ENCODE peak calls at places on chromosomes 7 and 10, in four cellular contexts. V is AG04450, U is GM23338, B is neural progenitor cell. Q is an unnamed sample.

GRCh38 chr7:5539013-5539411 is 115.4 kb upstream of the TNRC18 start:
- DNase-seq in V (no peak), U (no peak), B (no peak), Q (no peak)

GRCh38 chr10:17074548-17074860 is 55.1 kb downstream of the CUBN start:
- DNase-seq in V (no peak), U (no peak), B (no peak), Q (no peak)

GRCh38 chr10:82294874-82295378 is 419.9 kb downstream of the NRG3 start:
- DNase-seq in V (no peak), U (no peak), B (no peak), Q (no peak)

GRCh38 chr10:3785849-3786290 is 861 bp upstream of the KLF6 start:
- DNase-seq in V (no peak), U (peak; percentile 62), B (peak; percentile 55), Q (no peak)

GRCh38 chr10:110358869-110359629 is 54.3 kb upstream of the SMNDC1 start:
- DNase-seq in V (no peak), U (peak; percentile 71), B (no peak), Q (no peak)

GRCh38 chr7:97004931-97005763 is at the start of gene DLX6:
- DNase-seq in V (no peak), U (peak; percentile 96), B (peak; percentile 95), Q (no peak)

GRCh38 chr7:114567416-114567815 is 152.8 kb downstream of the FOXP2 start:
- DNase-seq in V (no peak), U (no peak), B (no peak), Q (no peak)

GRCh38 chr10:1025684-1026083 is at the start of gene IDI2:
- DNase-seq in V (no peak), U (no peak), B (no peak), Q (no peak)

GRCh38 chr10:8323443-8324054 is 269.1 kb downstream of the GATA3 start:
- DNase-seq in V (no peak), U (no peak), B (no peak), Q (no peak)

GRCh38 chr10:5956146-5956914 is 21.0 kb downstream of the IL15RA start:
- DNase-seq in V (no peak), U (no peak), B (no peak), Q (no peak)
- TF ChIP-seq CTCF in V (no peak), U (no peak), B (no peak), Q (no peak)

GRCh38 chr10:70201105-70201504 is 30.8 kb upstream of the SAR1A start:
- DNase-seq in V (no peak), U (no peak), B (no peak), Q (no peak)
- H3K4me3 ChIP-seq in V (no peak overlapping the region), U (no peak overlapping the region), B (no peak overlapping the region), Q (no peak overlapping the region)

DNA sequence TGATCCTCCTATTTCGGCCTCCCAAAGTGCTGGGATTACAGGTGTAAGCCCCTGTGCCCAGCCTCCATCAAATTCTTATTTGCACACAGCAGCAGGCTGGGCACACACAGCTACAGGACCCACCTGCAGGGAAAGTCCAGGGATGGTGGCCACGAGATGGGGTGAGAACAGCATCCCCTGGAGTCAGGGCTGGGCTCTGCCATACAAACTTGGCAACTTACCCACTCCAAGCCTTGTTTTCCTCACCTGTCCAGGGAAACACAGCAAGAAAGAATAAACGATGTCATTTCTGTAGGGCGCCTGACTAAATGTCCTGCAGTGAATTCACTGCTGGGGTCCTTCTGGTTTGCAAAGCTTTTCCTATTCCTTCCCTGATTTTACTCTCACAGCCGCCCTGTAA is 5.5 kb downstream of the MYH16 start:
- DNase-seq in V (no peak), U (no peak), B (no peak), Q (no peak)
- TF ChIP-seq CTCF in V (peak; percentile 6), U (peak; percentile 22), B (no peak), Q (no peak)

GRCh38 chr10:45427956-45428338 is 53.9 kb downstream of the ALOX5 start:
- DNase-seq in V (no peak), U (no peak), B (no peak), Q (no peak)
- H3K4me3 ChIP-seq in V (no peak overlapping the region), U (no peak overlapping the region), B (no peak overlapping the region), Q (no peak overlapping the region)

GRCh38 chr7:123718773-123719480 is 29.9 kb downstream of the WASL start:
- DNase-seq in V (no peak), U (no peak), B (no peak), Q (no peak)

GRCh38 chr7:123715198-123715597 is 33.6 kb downstream of the WASL start:
- DNase-seq in V (no peak), U (no peak), B (no peak), Q (no peak)

GRCh38 chr7:123717689-123718088 is 31.1 kb downstream of the WASL start:
- DNase-seq in V (no peak), U (no peak), B (no peak), Q (no peak)

GRCh38 chr7:123715793-123716192 is 33.0 kb downstream of the WASL start:
- DNase-seq in V (no peak), U (no peak), B (no peak), Q (no peak)

DNA sequence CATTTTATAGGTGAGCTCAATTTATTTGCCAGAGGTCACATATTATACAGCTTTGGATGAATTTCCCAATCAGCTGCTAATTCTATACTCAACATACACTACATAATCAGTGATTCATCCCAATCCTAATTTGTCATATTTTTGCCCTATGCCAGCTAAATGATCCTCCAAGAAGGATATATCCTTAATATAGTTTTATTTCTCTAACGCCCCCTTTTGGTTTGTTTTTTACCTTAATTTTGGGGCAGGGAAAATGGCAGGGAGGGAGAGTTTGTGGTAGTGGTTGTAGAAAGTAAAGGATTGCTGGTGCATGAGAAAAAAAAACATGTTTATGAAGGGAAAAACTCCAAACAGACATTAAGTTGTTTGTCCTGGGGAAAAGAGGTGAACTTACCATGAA is 31.9 kb downstream of the WASL start:
- DNase-seq in V (no peak), U (peak; percentile 38), B (no peak), Q (no peak)
- TF ChIP-seq CTCF in V (no peak), U (peak; percentile 37), B (peak; percentile 10), Q (no peak)

GRCh38 chr7:129908181-129908580 is 44.6 kb downstream of the UBE2H start:
- DNase-seq in V (no peak), U (no peak), B (no peak), Q (peak; percentile 66)

GRCh38 chr7:129907122-129907741 is 45.5 kb downstream of the UBE2H start:
- DNase-seq in V (no peak), U (no peak), B (no peak), Q (no peak)

GRCh38 chr7:129903935-129904334 is 48.8 kb downstream of the UBE2H start:
- DNase-seq in V (no peak), U (no peak), B (no peak), Q (no peak)

GRCh38 chr7:129909669-129910068 is 43.1 kb downstream of the UBE2H start:
- DNase-seq in V (no peak), U (no peak), B (no peak), Q (no peak)

GRCh38 chr7:129906700-129907099 is 46.1 kb downstream of the UBE2H start:
- DNase-seq in V (no peak), U (no peak), B (no peak), Q (no peak)
- H3K4me3 ChIP-seq in V (no peak overlapping the region), U (no peak overlapping the region), B (no peak overlapping the region), Q (no peak overlapping the region)

DNA sequence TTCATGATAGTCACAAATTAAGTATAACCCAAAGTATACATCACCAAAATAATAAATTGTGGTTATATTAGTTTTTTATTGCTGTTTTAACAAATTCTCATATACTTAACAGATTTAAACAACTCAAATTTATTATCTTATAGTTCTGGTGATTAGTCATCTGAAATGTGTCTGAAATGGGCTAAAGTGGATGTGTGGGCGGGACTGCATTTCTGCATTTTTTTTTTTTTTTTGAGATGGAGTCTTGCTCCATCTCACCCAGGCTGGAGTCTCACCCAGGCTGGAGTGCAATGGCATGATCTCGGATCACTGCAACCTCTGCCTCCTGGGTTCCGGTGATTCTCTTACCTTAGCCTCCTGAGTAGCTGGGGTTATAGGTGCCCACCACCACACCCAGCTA is 891.4 kb upstream of the CELF2 start:
- DNase-seq in V (no peak), U (no peak), B (no peak), Q (no peak)
- TF ChIP-seq CTCF in V (no peak), U (no peak), B (no peak), Q (no peak)

GRCh38 chr7:29565634-29565981 is 2.0 kb downstream of the PRR15 start:
- DNase-seq in V (no peak), U (no peak), B (no peak), Q (no peak)
- H3K4me3 ChIP-seq in V (no peak overlapping the region), U (peak overlapping the region; percentile 95), B (no peak overlapping the region), Q (peak overlapping the region; percentile 52)

DNA sequence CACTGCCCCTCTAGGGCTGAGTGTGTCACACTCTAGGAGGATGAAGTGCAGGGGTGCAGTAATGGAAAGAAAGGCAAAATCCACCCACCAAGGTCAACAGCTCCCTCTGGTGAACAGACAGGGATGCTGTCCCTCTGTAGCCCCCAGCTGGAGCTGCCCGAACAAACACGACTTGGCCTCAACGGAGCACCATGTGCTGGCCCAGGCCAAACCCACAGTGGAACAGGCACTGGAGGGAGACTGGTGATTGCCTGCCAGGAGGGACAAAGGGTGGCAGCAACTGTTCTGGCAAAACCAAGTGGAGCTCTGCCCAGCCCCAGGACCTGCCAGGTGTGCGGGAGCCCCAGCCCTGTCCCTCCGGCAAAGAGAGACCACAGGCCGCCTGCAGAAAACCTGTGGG is 20.7 kb downstream of the PDIA4 start:
- DNase-seq in V (no peak), U (no peak), B (no peak), Q (no peak)
- TF ChIP-seq CTCF in V (peak; percentile 20), U (peak; percentile 53), B (peak; percentile 16), Q (no peak)

Q was measured in astrocyte of the cerebellum.